ENCODE peak calls at places on chromosomes 7 and 10, in eight cellular contexts. A is hepatocyte, G is uterus, Q is cardiac fibroblast, B is pancreas, Y is GM23338, Z is astrocyte of the spinal cord, T is psoas muscle. E is an unnamed sample.

GRCh38 chr7:31054608-31055273 is 2.6 kb downstream of the ADCYAP1R1 start:
- DNase-seq in T (no peak), Q (no peak), Y (no peak), G (no peak), B (no peak), Z (no peak), A (no peak), E (no peak)

GRCh38 chr10:77841711-77842375 is 84.7 kb downstream of the DLG5 start:
- DNase-seq in B (no peak), Q (no peak), Y (no peak), Z (no peak), T (no peak), G (no peak), A (no peak), E (no peak)

GRCh38 chr7:106010866-106011265 is 47.8 kb downstream of the CDHR3 start:
- DNase-seq in Z (peak; percentile 47), B (no peak), G (no peak), T (no peak), Y (no peak), A (no peak), Q (peak; percentile 24), E (no peak)

GRCh38 chr10:109205929-109206585 is 717.3 kb downstream of the XPNPEP1 start:
- DNase-seq in B (no peak), G (no peak), Y (no peak), A (peak; percentile 49), Q (peak; percentile 95), T (no peak), Z (peak; percentile 78), E (peak; percentile 91)

GRCh38 chr7:17236603-17237002 is 61.8 kb upstream of the AHR start:
- DNase-seq in G (no peak), Q (peak; percentile 72), Y (no peak), B (no peak), A (no peak), T (no peak), Z (peak; percentile 39), E (no peak)

GRCh38 chr10:17423641-17424186 is 30.7 kb downstream of the ST8SIA6 start:
- DNase-seq in T (no peak), G (no peak), A (no peak), B (no peak), Q (no peak), Y (no peak), Z (no peak), E (no peak)

GRCh38 chr7:39904077-39904486 is 46.0 kb upstream of the CDK13 start:
- DNase-seq in G (no peak), A (no peak), Q (peak; percentile 27), Z (no peak), B (no peak), Y (no peak), T (no peak), E (peak; percentile 37)

GRCh38 chr10:32972454-32972853 is 14.4 kb upstream of the ITGB1 start:
- DNase-seq in T (no peak), A (no peak), B (no peak), G (no peak), Y (no peak), Q (no peak), Z (no peak), E (no peak)

GRCh38 chr7:139711991-139712753 is 65.6 kb downstream of the HIPK2 start:
- DNase-seq in Q (no peak), G (no peak), A (no peak), Y (peak; percentile 47), T (no peak), Z (no peak), B (no peak), E (no peak)

GRCh38 chr10:124640538-124641231 is 103.5 kb downstream of the FAM53B start:
- DNase-seq in Z (no peak), T (no peak), Y (no peak), G (no peak), A (no peak), B (peak; percentile 30), Q (no peak), E (no peak)
- H3K4me3 ChIP-seq in Z (no peak overlapping the region), T (no peak overlapping the region), Y (no peak overlapping the region), G (no peak overlapping the region), A (no peak overlapping the region), B (no peak overlapping the region), Q (no peak overlapping the region), E (no peak overlapping the region)

GRCh38 chr10:113268186-113268585 is 284.7 kb upstream of the HABP2 start:
- DNase-seq in B (no peak), A (no peak), Z (no peak), Q (no peak), Y (no peak), T (no peak), G (no peak), E (peak; percentile 13)
- TF ChIP-seq CTCF in B (no peak), A (no peak), Z (no peak), Q (no peak), Y (no peak), T (no peak), G (no peak), E (no peak)

DNA sequence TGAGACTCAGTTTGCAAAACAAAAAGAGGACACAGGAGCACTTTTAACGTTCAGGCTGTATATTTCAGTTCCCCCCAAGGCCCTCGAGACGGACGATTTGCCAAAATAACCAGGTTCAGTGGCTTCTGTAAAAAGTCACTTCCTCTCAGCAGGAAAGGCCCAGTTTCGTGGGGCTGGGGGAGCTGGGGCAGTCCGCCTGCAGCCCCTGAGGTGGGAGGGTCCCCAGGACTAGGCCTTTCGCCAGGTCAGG is 28.8 kb downstream of the WDR86 start:
- DNase-seq in B (no peak), T (no peak), G (no peak), Z (no peak), A (no peak), Y (no peak), Q (no peak), E (no peak)
- H3K4me3 ChIP-seq in B (peak overlapping the region; percentile 38), T (peak overlapping the region; percentile 46), G (no peak overlapping the region), Z (no peak overlapping the region), A (no peak overlapping the region), Y (peak overlapping the region; percentile 66), Q (no peak overlapping the region), E (no peak overlapping the region)

DNA sequence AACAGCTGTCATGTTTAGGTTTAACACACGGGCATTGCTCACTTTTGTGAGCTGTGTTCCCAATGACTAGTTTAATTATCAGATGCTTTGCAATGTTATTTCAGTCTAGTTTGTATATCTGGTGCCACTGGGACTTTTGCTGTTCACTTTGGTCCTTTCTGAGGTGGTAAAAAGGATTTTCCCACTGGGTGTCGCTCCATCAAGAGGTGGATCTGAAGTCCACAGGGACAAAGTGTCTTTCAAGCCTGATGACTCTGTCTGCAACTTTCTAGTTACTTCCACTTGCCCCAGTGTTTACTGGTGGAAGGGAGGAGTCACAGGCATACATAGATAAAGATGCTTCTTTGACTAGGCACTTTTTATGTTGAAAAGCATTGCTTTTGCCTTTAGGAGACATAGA is 242.2 kb downstream of the HGF start:
- DNase-seq in G (no peak), Y (no peak), A (no peak), Z (no peak), Q (no peak), B (no peak), T (no peak), E (no peak)
- TF ChIP-seq CTCF in G (no peak), Y (no peak), A (no peak), Z (no peak), Q (no peak), B (no peak), T (no peak), E (no peak)

DNA sequence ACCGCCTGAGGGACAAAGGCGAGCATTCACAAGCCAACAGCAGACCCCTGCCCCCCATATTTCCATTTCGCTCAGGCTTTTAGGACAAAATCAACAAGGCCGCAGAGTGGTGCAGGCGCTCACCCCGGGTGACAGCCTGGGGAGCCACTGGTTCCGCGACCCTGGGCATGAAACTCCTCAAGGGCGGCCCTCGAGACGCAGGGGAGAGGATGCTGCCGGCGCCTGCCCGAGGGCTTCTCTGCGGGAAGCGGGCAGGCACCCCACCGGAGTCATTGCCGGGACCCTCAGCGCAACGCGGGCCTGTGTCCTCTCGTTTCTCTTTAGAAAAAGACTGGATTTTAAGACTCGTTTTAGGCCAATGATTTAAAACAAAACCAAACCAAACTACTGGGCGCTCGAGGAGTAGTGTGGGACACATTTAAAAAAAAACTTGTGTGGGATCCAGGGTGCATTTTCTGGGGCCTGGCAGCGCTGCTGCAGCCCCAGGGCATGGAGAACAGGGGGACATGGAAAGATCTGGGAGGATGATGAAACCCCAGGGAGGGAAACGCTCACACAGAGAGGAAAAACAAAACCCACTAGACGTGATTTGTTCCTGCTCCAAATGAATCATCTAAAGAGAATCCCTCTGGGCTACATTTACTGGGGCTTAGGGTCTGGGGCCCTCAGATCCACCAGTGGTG is 14.2 kb upstream of the HOXA13 start:
- DNase-seq in T (no peak), A (no peak), B (no peak), Z (no peak), G (no peak), Y (no peak), Q (no peak), E (no peak)
- H3K4me3 ChIP-seq in T (no peak overlapping the region), A (no peak overlapping the region), B (no peak overlapping the region), Z (no peak overlapping the region), G (no peak overlapping the region), Y (peak overlapping the region; percentile 50), Q (no peak overlapping the region), E (no peak overlapping the region)

GRCh38 chr7:120856621-120857352 is 1.2 kb downstream of the TSPAN12 start:
- DNase-seq in A (peak; percentile 63), Q (peak; percentile 24), G (peak; percentile 31), Z (peak; percentile 10), B (peak; percentile 70), T (peak; percentile 29), Y (peak; percentile 81), E (no peak)
- TF ChIP-seq CTCF in A (no peak), Q (no peak), G (no peak), Z (no peak), B (no peak), T (no peak), Y (peak; percentile 9), E (no peak)

GRCh38 chr7:19113001-19113349 is 4.5 kb downstream of the TWIST1 start:
- DNase-seq in A (no peak), Z (no peak), T (no peak), B (no peak), Y (no peak), Q (no peak), G (no peak), E (no peak)
- H3K4me3 ChIP-seq in A (peak overlapping the region; percentile 53), Z (peak overlapping the region; percentile 25), T (no peak overlapping the region), B (no peak overlapping the region), Y (peak overlapping the region; percentile 50), Q (no peak overlapping the region), G (no peak overlapping the region), E (peak overlapping the region; percentile 87)

DNA sequence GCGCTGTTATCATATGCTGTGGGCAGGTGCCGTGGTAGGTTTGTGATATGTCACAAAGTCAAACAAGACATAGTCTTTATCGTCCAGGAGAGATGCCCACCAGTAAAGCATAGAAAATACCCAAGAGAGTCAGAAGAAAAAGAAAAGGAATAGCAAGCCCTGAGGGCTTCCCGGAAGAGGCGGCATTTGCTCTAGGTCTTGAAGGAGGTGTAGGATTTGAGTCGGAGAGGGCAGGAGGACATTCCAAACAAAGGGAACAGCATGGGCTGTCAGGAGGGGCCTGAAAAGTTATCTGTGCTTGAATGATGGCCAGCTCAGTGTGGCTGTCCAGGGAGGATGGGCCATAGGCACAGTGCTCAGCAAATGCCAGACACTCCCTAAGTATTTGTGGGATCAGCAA is 42.2 kb downstream of the COL13A1 start:
- DNase-seq in B (no peak), Z (no peak), Y (no peak), G (no peak), Q (no peak), A (no peak), T (no peak), E (no peak)
- TF ChIP-seq CTCF in B (no peak), Z (no peak), Y (no peak), G (no peak), Q (no peak), A (no peak), T (no peak), E (no peak)

E was measured in BJ.